ENCODE peak calls at places on chromosomes 11 and 22, in five cellular contexts. One of them, this sample, is unnamed. For H3K9me3, the result is how much of the 10 kb centered on the place peaks cover.

GRCh38 chr11:69218271-69218682 is 62.5 kb downstream of the SMIM38 start:
- DNase-seq in PC-3: no peak
- DNase-seq in MM.1S: no peak
- DNase-seq in endothelial cell of umbilical vein: no peak
- DNase-seq in hepatocyte: no peak
- DNase-seq in this sample: no peak

GRCh38 chr11:21374381-21374780 is 705.0 kb downstream of the NELL1 start:
- DNase-seq in endothelial cell of umbilical vein: no peak
- DNase-seq in hepatocyte: no peak
- DNase-seq in MM.1S: no peak
- DNase-seq in PC-3: no peak
- DNase-seq in this sample: no peak

GRCh38 chr11:70694371-70694770 is 296.0 kb downstream of the CTTN start:
- DNase-seq in PC-3: no peak
- DNase-seq in hepatocyte: no peak
- DNase-seq in endothelial cell of umbilical vein: no peak
- DNase-seq in MM.1S: no peak
- DNase-seq in this sample: no peak

GRCh38 chr11:118000850-118001228 is 14.6 kb downstream of the IL10RA start:
- DNase-seq in MM.1S: no peak
- DNase-seq in PC-3: no peak
- DNase-seq in hepatocyte: no peak
- DNase-seq in endothelial cell of umbilical vein: no peak
- DNase-seq in this sample: no peak

GRCh38 chr11:70597006-70597555 is 198.8 kb downstream of the CTTN start:
- DNase-seq in PC-3: no peak
- DNase-seq in hepatocyte: no peak
- DNase-seq in endothelial cell of umbilical vein: no peak
- DNase-seq in MM.1S: no peak
- DNase-seq in this sample: no peak

GRCh38 chr11:18696638-18697225 is 1.8 kb upstream of the TMEM86A start:
- DNase-seq in hepatocyte: no peak
- DNase-seq in PC-3: peak
- DNase-seq in MM.1S: no peak
- DNase-seq in endothelial cell of umbilical vein: no peak
- DNase-seq in this sample: peak

GRCh38 chr11:46133119-46133518 is 11.9 kb upstream of the PHF21A start:
- DNase-seq in PC-3: no peak
- DNase-seq in hepatocyte: no peak
- DNase-seq in MM.1S: no peak
- DNase-seq in endothelial cell of umbilical vein: no peak
- DNase-seq in this sample: no peak

GRCh38 chr11:102436546-102436945 is 16.0 kb downstream of the TMEM123 start:
- DNase-seq in hepatocyte: no peak
- DNase-seq in endothelial cell of umbilical vein: no peak
- DNase-seq in PC-3: no peak
- DNase-seq in MM.1S: no peak
- DNase-seq in this sample: no peak

GRCh38 chr11:37124384-37124783 is 526.3 kb upstream of the RAG2 start:
- DNase-seq in PC-3: peak
- DNase-seq in hepatocyte: peak
- DNase-seq in endothelial cell of umbilical vein: no peak
- DNase-seq in MM.1S: no peak
- DNase-seq in this sample: peak

GRCh38 chr11:68271023-68271780 is 571 bp downstream of the C11orf24 start:
- DNase-seq in MM.1S: peak
- DNase-seq in hepatocyte: peak
- DNase-seq in endothelial cell of umbilical vein: peak
- DNase-seq in PC-3: peak
- DNase-seq in this sample: peak

GRCh38 chr11:107563702-107564101 is 1.8 kb downstream of the ALKBH8 start:
- DNase-seq in PC-3: peak
- DNase-seq in endothelial cell of umbilical vein: peak
- DNase-seq in hepatocyte: peak
- DNase-seq in MM.1S: peak
- DNase-seq in this sample: peak

GRCh38 chr22:22798232-22798616 is 89.4 kb upstream of the IGLL5 start:
- DNase-seq in endothelial cell of umbilical vein: no peak
- DNase-seq in MM.1S: no peak
- DNase-seq in PC-3: no peak
- DNase-seq in hepatocyte: no peak
- DNase-seq in this sample: no peak

GRCh38 chr11:44268073-44268806 is 41.7 kb downstream of the ALX4 start:
- DNase-seq in MM.1S: no peak
- DNase-seq in endothelial cell of umbilical vein: no peak
- DNase-seq in hepatocyte: no peak
- DNase-seq in PC-3: no peak
- DNase-seq in this sample: no peak

GRCh38 chr11:121696177-121696863 is 243.6 kb upstream of the SORL1-AS1 start:
- DNase-seq in hepatocyte: no peak
- DNase-seq in endothelial cell of umbilical vein: no peak
- DNase-seq in MM.1S: no peak
- DNase-seq in PC-3: no peak
- DNase-seq in this sample: peak

GRCh38 chr11:91231226-91231625 is 993.4 kb upstream of the FAT3 start:
- DNase-seq in PC-3: no peak
- DNase-seq in MM.1S: no peak
- DNase-seq in endothelial cell of umbilical vein: no peak
- DNase-seq in hepatocyte: no peak
- DNase-seq in this sample: no peak

GRCh38 chr11:61955416-61956135 is 5.4 kb downstream of the BEST1 start:
- DNase-seq in endothelial cell of umbilical vein: peak
- DNase-seq in hepatocyte: peak
- DNase-seq in MM.1S: no peak
- DNase-seq in PC-3: no peak
- DNase-seq in this sample: no peak

GRCh38 chr11:113161671-113162589 is 152.5 kb upstream of the TTC12 start:
- DNase-seq in endothelial cell of umbilical vein: no peak
- DNase-seq in hepatocyte: no peak
- DNase-seq in MM.1S: no peak
- DNase-seq in PC-3: no peak
- DNase-seq in this sample: no peak

GRCh38 chr22:20106849-20107237 is 9.1 kb upstream of the RANBP1 start:
- DNase-seq in MM.1S: no peak
- DNase-seq in PC-3: no peak
- DNase-seq in hepatocyte: no peak
- DNase-seq in endothelial cell of umbilical vein: no peak
- DNase-seq in this sample: no peak

GRCh38 chr22:39967996-39968968 is 8.1 kb downstream of the TMA7B start:
- DNase-seq in endothelial cell of umbilical vein: no peak
- DNase-seq in hepatocyte: no peak
- DNase-seq in MM.1S: no peak
- DNase-seq in PC-3: no peak
- DNase-seq in this sample: no peak

GRCh38 chr22:20577549-20577975 is 70.2 kb downstream of the MED15 start:
- DNase-seq in MM.1S: no peak
- DNase-seq in hepatocyte: no peak
- DNase-seq in PC-3: no peak
- DNase-seq in endothelial cell of umbilical vein: no peak
- DNase-seq in this sample: no peak

GRCh38 chr22:27952091-27952490 is 33.0 kb upstream of the PITPNB start:
- DNase-seq in MM.1S: no peak
- DNase-seq in PC-3: peak
- DNase-seq in endothelial cell of umbilical vein: peak
- DNase-seq in hepatocyte: no peak
- DNase-seq in this sample: no peak

GRCh38 chr11:66157182-66157864 is 87.3 kb downstream of the PACS1 start:
- DNase-seq in PC-3: peak
- DNase-seq in hepatocyte: no peak
- DNase-seq in MM.1S: peak
- DNase-seq in endothelial cell of umbilical vein: peak
- DNase-seq in this sample: no peak

GRCh38 chr22:23070418-23071162 is at the start of gene GNAZ:
- DNase-seq in hepatocyte: peak
- DNase-seq in MM.1S: no peak
- DNase-seq in PC-3: no peak
- DNase-seq in endothelial cell of umbilical vein: no peak
- DNase-seq in this sample: no peak

GRCh38 chr11:62444271-62444833 is 25.5 kb downstream of the SCGB1A1 start:
- DNase-seq in MM.1S: no peak
- DNase-seq in PC-3: no peak
- DNase-seq in endothelial cell of umbilical vein: peak
- DNase-seq in hepatocyte: no peak
- DNase-seq in this sample: no peak

GRCh38 chr11:75810637-75811383 is 4.2 kb upstream of the UVRAG start:
- DNase-seq in PC-3: no peak
- DNase-seq in endothelial cell of umbilical vein: no peak
- DNase-seq in MM.1S: no peak
- DNase-seq in hepatocyte: no peak
- DNase-seq in this sample: no peak

GRCh38 chr11:114321621-114322257 is 25.5 kb downstream of the NNMT start:
- DNase-seq in hepatocyte: no peak
- DNase-seq in endothelial cell of umbilical vein: no peak
- DNase-seq in PC-3: peak
- DNase-seq in MM.1S: no peak
- DNase-seq in this sample: peak

GRCh38 chr11:19218801-19219460 is 17.1 kb upstream of the CSRP3 start:
- DNase-seq in MM.1S: no peak
- DNase-seq in endothelial cell of umbilical vein: no peak
- DNase-seq in hepatocyte: no peak
- DNase-seq in PC-3: no peak
- DNase-seq in this sample: no peak

DNA sequence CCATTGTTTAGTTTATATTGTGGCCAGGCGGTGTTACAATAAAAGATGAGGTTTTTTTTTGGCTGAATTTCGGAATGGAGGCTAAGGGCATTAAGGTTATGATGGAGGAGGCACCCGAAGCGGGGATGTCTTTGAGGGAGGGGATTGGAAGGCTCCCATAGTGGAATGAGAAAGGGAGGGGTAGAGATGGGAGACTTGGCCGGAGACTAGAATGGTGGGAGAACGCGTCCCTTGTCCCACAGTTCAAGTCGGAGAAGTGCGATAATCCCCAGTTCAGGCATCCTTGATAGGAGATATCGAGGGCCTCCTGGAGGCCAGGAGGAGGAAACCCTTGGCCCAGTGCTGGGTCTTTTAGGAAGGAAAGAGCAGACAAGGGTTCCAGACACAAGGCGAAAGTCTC is 21.6 kb downstream of the ZNF195 start:
- DNase-seq in hepatocyte: no peak
- DNase-seq in MM.1S: no peak
- DNase-seq in endothelial cell of umbilical vein: no peak
- DNase-seq in PC-3: no peak
- DNase-seq in this sample: no peak
- H3K9me3 ChIP-seq in hepatocyte: under half
- H3K9me3 ChIP-seq in MM.1S: under half
- H3K9me3 ChIP-seq in endothelial cell of umbilical vein: under half
- H3K9me3 ChIP-seq in PC-3: under half
- H3K9me3 ChIP-seq in this sample: half or more

GRCh38 chr11:64642418-64642735 is 51.4 kb downstream of the SLC22A12 start:
- DNase-seq in endothelial cell of umbilical vein: no peak
- DNase-seq in MM.1S: no peak
- DNase-seq in PC-3: no peak
- DNase-seq in hepatocyte: no peak
- DNase-seq in this sample: no peak

GRCh38 chr11:64642876-64643257 is 51.8 kb downstream of the SLC22A12 start:
- DNase-seq in MM.1S: no peak
- DNase-seq in PC-3: no peak
- DNase-seq in hepatocyte: no peak
- DNase-seq in endothelial cell of umbilical vein: no peak
- DNase-seq in this sample: no peak

GRCh38 chr11:64643258-64643881 is 52.4 kb downstream of the SLC22A12 start:
- DNase-seq in hepatocyte: peak
- DNase-seq in PC-3: no peak
- DNase-seq in MM.1S: no peak
- DNase-seq in endothelial cell of umbilical vein: no peak
- DNase-seq in this sample: no peak

GRCh38 chr11:64644348-64645242 is 53.6 kb downstream of the SLC22A12 start:
- DNase-seq in endothelial cell of umbilical vein: no peak
- DNase-seq in MM.1S: no peak
- DNase-seq in hepatocyte: peak
- DNase-seq in PC-3: peak
- DNase-seq in this sample: no peak

DNA sequence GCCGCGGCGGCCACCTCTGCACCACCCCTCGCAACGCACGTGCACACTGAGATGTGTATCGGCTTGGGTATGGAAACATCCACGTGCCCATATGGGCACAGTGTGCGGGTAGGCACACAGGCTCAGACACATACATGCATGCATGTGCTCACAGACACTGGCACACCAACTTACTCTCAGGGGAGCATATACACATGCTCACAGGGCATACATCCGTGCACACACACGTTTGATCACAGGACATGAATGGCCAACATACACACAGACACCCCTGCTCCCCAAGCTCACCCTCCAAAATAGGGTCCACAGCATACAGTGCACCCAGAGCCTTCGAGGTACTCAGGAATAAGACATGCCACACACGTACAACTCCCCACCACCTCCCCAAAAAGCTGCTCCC is 52.9 kb downstream of the SLC22A12 start:
- DNase-seq in hepatocyte: no peak
- DNase-seq in endothelial cell of umbilical vein: no peak
- DNase-seq in MM.1S: no peak
- DNase-seq in PC-3: no peak
- DNase-seq in this sample: no peak
- TF ChIP-seq EZH2 in hepatocyte: no peak
- TF ChIP-seq EZH2 in endothelial cell of umbilical vein: peak
- TF ChIP-seq EZH2 in MM.1S: no peak
- TF ChIP-seq EZH2 in PC-3: no peak
- TF ChIP-seq EZH2 in this sample: peak

GRCh38 chr11:88415495-88415894 is 78.0 kb upstream of the CTSC start:
- DNase-seq in endothelial cell of umbilical vein: no peak
- DNase-seq in hepatocyte: no peak
- DNase-seq in PC-3: no peak
- DNase-seq in MM.1S: no peak
- DNase-seq in this sample: no peak
- H2AFZ ChIP-seq in endothelial cell of umbilical vein: no peak
- H2AFZ ChIP-seq in hepatocyte: no peak
- H2AFZ ChIP-seq in PC-3: peak
- H2AFZ ChIP-seq in MM.1S: no peak
- H2AFZ ChIP-seq in this sample: no peak

GRCh38 chr11:101336155-101336554 is 206.5 kb upstream of the PGR start:
- DNase-seq in hepatocyte: no peak
- DNase-seq in PC-3: no peak
- DNase-seq in endothelial cell of umbilical vein: no peak
- DNase-seq in MM.1S: no peak
- DNase-seq in this sample: no peak

GRCh38 chr11:101341578-101341977 is 212.0 kb upstream of the PGR start:
- DNase-seq in PC-3: no peak
- DNase-seq in MM.1S: no peak
- DNase-seq in hepatocyte: peak
- DNase-seq in endothelial cell of umbilical vein: no peak
- DNase-seq in this sample: no peak

GRCh38 chr11:101334581-101334980 is 205.0 kb upstream of the PGR start:
- DNase-seq in endothelial cell of umbilical vein: no peak
- DNase-seq in MM.1S: no peak
- DNase-seq in hepatocyte: no peak
- DNase-seq in PC-3: no peak
- DNase-seq in this sample: no peak

GRCh38 chr11:101331411-101331810 is 201.8 kb upstream of the PGR start:
- DNase-seq in PC-3: no peak
- DNase-seq in MM.1S: no peak
- DNase-seq in endothelial cell of umbilical vein: no peak
- DNase-seq in hepatocyte: no peak
- DNase-seq in this sample: no peak

GRCh38 chr11:101336858-101337257 is 207.2 kb upstream of the PGR start:
- DNase-seq in MM.1S: no peak
- DNase-seq in hepatocyte: no peak
- DNase-seq in PC-3: no peak
- DNase-seq in endothelial cell of umbilical vein: no peak
- DNase-seq in this sample: no peak
- H3K9me3 ChIP-seq in MM.1S: under half
- H3K9me3 ChIP-seq in hepatocyte: under half
- H3K9me3 ChIP-seq in PC-3: under half
- H3K9me3 ChIP-seq in endothelial cell of umbilical vein: under half
- H3K9me3 ChIP-seq in this sample: under half